ENCODE peak calls at places on chromosomes 6 and 20, in eight cellular contexts. P is stomach, V is upper lobe of left lung, X is Peyer's patch, Y is endothelial cell of umbilical vein, D is uterus, B is breast epithelium, T is ovary. E is an unnamed sample. For H3K4me1, the result is how much of the 10 kb centered on the place peaks cover.

GRCh38 chr6:85355816-85356215 is 94.1 kb upstream of the NT5E start:
- DNase-seq in P (no peak), V (no peak), X (no peak), Y (no peak), D (no peak), B (no peak), T (no peak), E (no peak)

GRCh38 chr6:147299035-147299434 is 94.8 kb downstream of the STXBP5 start:
- DNase-seq in P (no peak), V (no peak), X (no peak), Y (no peak), D (no peak), B (no peak), T (no peak), E (no peak)

GRCh38 chr20:57508831-57509230 is 16.1 kb downstream of the CTCFL start:
- DNase-seq in P (no peak), V (no peak), X (no peak), Y (no peak), D (no peak), B (no peak), T (no peak), E (no peak)

GRCh38 chr6:40672118-40672517 is 85.0 kb upstream of the LRFN2 start:
- DNase-seq in P (no peak), V (no peak), X (no peak), Y (no peak), D (no peak), B (no peak), T (no peak), E (no peak)

GRCh38 chr20:36924167-36925045 is 27.1 kb downstream of the SAMHD1 start:
- DNase-seq in P (no peak), V (no peak), X (peak), Y (no peak), D (no peak), B (no peak), T (no peak), E (no peak)

GRCh38 chr6:136326038-136326561 is 36.5 kb upstream of the BCLAF1 start:
- DNase-seq in P (no peak), V (no peak), X (no peak), Y (peak), D (no peak), B (no peak), T (no peak), E (no peak)

GRCh38 chr6:134787261-134787871 is 162.5 kb downstream of the ALDH8A1 start:
- DNase-seq in P (no peak), V (no peak), X (no peak), Y (peak), D (no peak), B (no peak), T (no peak), E (no peak)

GRCh38 chr6:167153523-167153959 is 4.2 kb downstream of the GPR31 start:
- DNase-seq in P (no peak), V (no peak), X (peak), Y (peak), D (no peak), B (no peak), T (no peak), E (no peak)

GRCh38 chr20:8424010-8424409 is 291.9 kb downstream of the PLCB1 start:
- DNase-seq in P (no peak), V (no peak), X (no peak), Y (no peak), D (no peak), B (no peak), T (no peak), E (no peak)

GRCh38 chr20:36279776-36280175 is 26.4 kb upstream of the DLGAP4 start:
- DNase-seq in P (no peak), V (no peak), X (no peak), Y (no peak), D (no peak), B (no peak), T (no peak), E (no peak)

GRCh38 chr20:38127011-38127621 is 38.0 kb downstream of the TGM2 start:
- DNase-seq in P (peak), V (no peak), X (peak), Y (peak), D (peak), B (no peak), T (peak), E (no peak)

GRCh38 chr20:2585811-2586210 is 49.4 kb downstream of the TMC2 start:
- DNase-seq in P (no peak), V (no peak), X (no peak), Y (no peak), D (no peak), B (no peak), T (no peak), E (no peak)

GRCh38 chr6:88512951-88513350 is 346.8 kb upstream of the CNR1 start:
- DNase-seq in P (no peak), V (no peak), X (no peak), Y (no peak), D (no peak), B (no peak), T (no peak), E (no peak)

DNA sequence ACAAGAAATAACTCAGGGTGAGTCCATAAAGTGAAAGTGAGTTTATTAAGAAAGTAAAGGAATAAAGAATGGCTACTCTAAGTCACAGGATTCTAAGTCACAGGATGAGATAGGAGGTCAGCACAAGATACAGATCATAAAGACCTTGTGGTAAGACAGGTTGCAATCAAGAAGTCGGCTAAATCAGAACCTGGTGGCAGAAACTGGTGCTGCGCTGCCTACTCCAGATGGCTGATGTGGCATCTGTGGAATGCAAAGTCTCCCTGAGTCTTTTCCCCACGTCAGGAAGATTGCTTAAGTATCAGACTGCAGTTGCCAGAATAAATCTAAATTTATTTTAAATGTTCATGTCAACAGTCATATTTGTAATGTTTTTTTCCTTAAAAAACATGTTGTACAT is 10.7 kb upstream of the KCNK15 start:
- DNase-seq in P (no peak), V (no peak), X (no peak), Y (no peak), D (no peak), B (no peak), T (no peak), E (no peak)
- TF ChIP-seq CTCF in P (no peak), V (no peak), X (no peak), Y (peak), D (no peak), B (no peak), T (no peak), E (no peak)

GRCh38 chr6:43176423-43176786 is 5.3 kb downstream of the SRF start:
- DNase-seq in P (no peak), V (no peak), X (no peak), Y (no peak), D (no peak), B (no peak), T (no peak), E (no peak)

GRCh38 chr6:43175676-43176422 is 4.8 kb downstream of the SRF start:
- DNase-seq in P (no peak), V (no peak), X (no peak), Y (no peak), D (no peak), B (no peak), T (no peak), E (no peak)

GRCh38 chr6:43180058-43180457 is 1.9 kb upstream of the CUL9 start:
- DNase-seq in P (no peak), V (no peak), X (no peak), Y (no peak), D (no peak), B (no peak), T (no peak), E (no peak)

GRCh38 chr6:43178951-43179830 is 2.8 kb upstream of the CUL9 start:
- DNase-seq in P (no peak), V (no peak), X (no peak), Y (no peak), D (no peak), B (no peak), T (no peak), E (no peak)

GRCh38 chr6:43178150-43178549 is 3.8 kb upstream of the CUL9 start:
- DNase-seq in P (no peak), V (no peak), X (no peak), Y (no peak), D (no peak), B (no peak), T (no peak), E (no peak)
- TF ChIP-seq POLR2A in P (no peak), V (no peak), X (no peak), Y (no peak), D (no peak), B (no peak), T (no peak), E (no peak)

GRCh38 chr6:125816828-125817280 is 26.1 kb downstream of the NCOA7 start:
- DNase-seq in P (no peak), V (no peak), X (no peak), Y (no peak), D (no peak), B (no peak), T (no peak), E (no peak)

GRCh38 chr6:125818659-125819297 is 28.0 kb downstream of the NCOA7 start:
- DNase-seq in P (no peak), V (no peak), X (no peak), Y (peak), D (no peak), B (no peak), T (no peak), E (no peak)

GRCh38 chr6:125818225-125818657 is 27.5 kb downstream of the NCOA7 start:
- DNase-seq in P (no peak), V (no peak), X (no peak), Y (no peak), D (no peak), B (no peak), T (no peak), E (no peak)

GRCh38 chr6:125812394-125813231 is 21.9 kb downstream of the NCOA7 start:
- DNase-seq in P (no peak), V (no peak), X (no peak), Y (peak), D (no peak), B (no peak), T (no peak), E (no peak)

GRCh38 chr6:125815050-125815910 is 24.5 kb downstream of the NCOA7 start:
- DNase-seq in P (no peak), V (no peak), X (no peak), Y (peak), D (no peak), B (no peak), T (no peak), E (no peak)
- H3K4me1 ChIP-seq in P (under half), V (under half), X (under half), Y (half or more), D (under half), B (under half), T (under half), E (half or more)

GRCh38 chr6:127554435-127555006 is 22.5 kb upstream of the C6orf58 start:
- DNase-seq in P (peak), V (no peak), X (no peak), Y (peak), D (no peak), B (no peak), T (no peak), E (no peak)
- TF ChIP-seq CTCF in P (peak), V (no peak), X (no peak), Y (peak), D (no peak), B (no peak), T (no peak), E (peak)

GRCh38 chr6:66153247-66153646 is 446.2 kb upstream of the EYS start:
- DNase-seq in P (no peak), V (no peak), X (no peak), Y (no peak), D (no peak), B (no peak), T (no peak), E (no peak)
- TF ChIP-seq POLR2A in P (no peak), V (no peak), X (no peak), Y (no peak), D (no peak), B (no peak), T (no peak), E (no peak)

GRCh38 chr20:58760881-58761280 is 68.3 kb downstream of the NPEPL1 start:
- DNase-seq in P (no peak), V (no peak), X (no peak), Y (no peak), D (no peak), B (no peak), T (no peak), E (no peak)
- H3K4me1 ChIP-seq in P (under half), V (under half), X (under half), Y (under half), D (under half), B (under half), T (under half), E (under half)

GRCh38 chr6:39370021-39370420 is 47.5 kb upstream of the KCNK16 start:
- DNase-seq in P (no peak), V (no peak), X (no peak), Y (no peak), D (no peak), B (no peak), T (no peak), E (no peak)
- TF ChIP-seq CTCF in P (no peak), V (no peak), X (no peak), Y (no peak), D (no peak), B (no peak), T (no peak), E (peak)

E was measured in right lobe of liver.